ENCODE peak calls at places on chromosomes 13 and 19, in nine cellular contexts. D is cardiac muscle cell; T is stimulated activated CD4-positive, alpha-beta T cell treated with anti-CD3 and anti-CD28 coated beads, Interleukin-1b, Interleukin-23, amount 100 ng/mL, for 1 hour; U is mesendoderm; O is body of pancreas; V is occipital lobe; N is activated T-helper 9 cell treated with anti-CD3 and anti-CD28 coated beads, Interleukin-2, amount 50 U/mL, for 16 hours; I is skeletal muscle cell; L is sciatic nerve. P is an unnamed sample.

GRCh38 chr19:14383556-14383897 is 2.3 kb downstream of the ADGRE5 start:
- DNase-seq in O (no peak), T (no peak), D (no peak), I (no peak), V (no peak), N (no peak), L (no peak), U (no peak), P (peak)

GRCh38 chr13:33204130-33204927 is 81.2 kb downstream of the STARD13 start:
- DNase-seq in T (no peak), N (no peak), D (no peak), V (no peak), O (peak), L (peak), U (no peak), I (peak), P (peak)

GRCh38 chr13:25463496-25463895 is 91.7 kb downstream of the ATP8A2 start:
- DNase-seq in V (no peak), D (no peak), I (no peak), O (no peak), L (no peak), N (no peak), T (no peak), U (no peak), P (no peak)

GRCh38 chr19:33440241-33440640 is 66.7 kb downstream of the CEBPG start:
- DNase-seq in N (no peak), I (no peak), T (no peak), L (no peak), U (no peak), O (no peak), V (no peak), D (no peak), P (no peak)

GRCh38 chr13:99123101-99124045 is 77.3 kb upstream of the UBAC2 start:
- DNase-seq in V (no peak), L (no peak), I (peak), N (no peak), O (no peak), D (no peak), T (no peak), U (no peak), P (peak)

GRCh38 chr13:100517135-100517534 is 71.5 kb downstream of the GGACT start:
- DNase-seq in N (no peak), L (no peak), I (no peak), D (no peak), V (no peak), U (no peak), T (no peak), O (peak), P (no peak)

GRCh38 chr19:45528744-45529453 is 21.6 kb downstream of the VASP start:
- DNase-seq in L (no peak), I (no peak), T (no peak), D (peak), O (peak), U (peak), N (no peak), V (peak), P (peak)

GRCh38 chr13:44404261-44405139 is 30.9 kb downstream of the SERP2 start:
- DNase-seq in O (no peak), L (no peak), I (no peak), U (peak), N (no peak), T (no peak), D (no peak), V (no peak), P (no peak)

GRCh38 chr19:34962281-34962944 is 1.6 kb downstream of the ZNF792 start:
- DNase-seq in V (no peak), T (no peak), D (no peak), L (no peak), O (no peak), N (no peak), U (peak), I (no peak), P (no peak)

GRCh38 chr13:110340812-110341444 is 33.8 kb downstream of the COL4A2 start:
- DNase-seq in U (peak), N (peak), O (peak), V (no peak), L (peak), T (no peak), D (peak), I (peak), P (peak)

GRCh38 chr19:30068528-30069395 is 126.7 kb downstream of the URI1 start:
- DNase-seq in D (no peak), T (no peak), V (no peak), I (no peak), N (no peak), O (no peak), U (no peak), L (peak), P (no peak)

GRCh38 chr13:99639126-99639525 is 137.9 kb downstream of the TM9SF2 start:
- DNase-seq in T (no peak), U (no peak), D (no peak), O (no peak), V (no peak), N (no peak), I (no peak), L (no peak), P (no peak)

GRCh38 chr13:100128373-100128772 is 39.5 kb downstream of the PCCA start:
- DNase-seq in O (no peak), I (peak), T (no peak), D (no peak), N (no peak), V (no peak), L (no peak), U (no peak), P (peak)

GRCh38 chr13:111177803-111178389 is 62.8 kb downstream of the ARHGEF7 start:
- DNase-seq in O (no peak), I (no peak), V (no peak), T (no peak), L (no peak), D (no peak), N (no peak), U (no peak), P (peak)

GRCh38 chr19:29645911-29646310 is 19.4 kb upstream of the PLEKHF1 start:
- DNase-seq in U (no peak), L (no peak), O (no peak), N (no peak), I (no peak), D (no peak), T (no peak), V (no peak), P (peak)

GRCh38 chr13:93029536-93029935 is 197.1 kb upstream of the GPC6 start:
- DNase-seq in N (no peak), T (no peak), L (no peak), I (peak), V (no peak), U (no peak), D (no peak), O (no peak), P (peak)

GRCh38 chr19:5993516-5994406 is 15.8 kb upstream of the RANBP3 start:
- DNase-seq in V (no peak), U (no peak), I (no peak), T (no peak), N (no peak), O (no peak), L (no peak), D (no peak), P (no peak)

GRCh38 chr19:45780146-45780447 is 2.2 kb downstream of the DMPK start:
- DNase-seq in I (no peak), L (no peak), N (no peak), V (no peak), O (peak), D (no peak), U (no peak), T (no peak), P (no peak)

GRCh38 chr19:12720851-12721655 is 2.7 kb downstream of the TNPO2 start:
- DNase-seq in T (no peak), D (peak), U (no peak), I (no peak), L (no peak), V (no peak), O (peak), N (no peak), P (peak)

GRCh38 chr13:38636106-38636505 is 50.8 kb upstream of the FREM2 start:
- DNase-seq in N (no peak), O (no peak), U (no peak), T (no peak), L (no peak), I (no peak), D (no peak), V (no peak), P (no peak)

GRCh38 chr19:55251296-55252081 is 7.3 kb downstream of the PPP6R1 start:
- DNase-seq in L (no peak), O (no peak), U (no peak), V (no peak), T (no peak), D (no peak), N (peak), I (peak), P (peak)

GRCh38 chr19:41541990-41542584 is 33.9 kb upstream of the CEACAM21 start:
- DNase-seq in D (peak), O (peak), T (peak), U (peak), I (no peak), L (peak), V (no peak), N (peak), P (peak)

GRCh38 chr13:83881917-83882625 is at the start of gene SLITRK1:
- DNase-seq in L (peak), D (peak), I (peak), V (peak), N (no peak), O (peak), U (peak), T (no peak), P (peak)

GRCh38 chr13:52743988-52744387 is 4.4 kb upstream of the CNMD start:
- DNase-seq in U (no peak), T (no peak), D (no peak), O (no peak), N (no peak), V (no peak), I (no peak), L (no peak), P (no peak)

GRCh38 chr19:46209051-46209450 is 20.5 kb upstream of the IGFL1 start:
- DNase-seq in L (no peak), V (no peak), T (no peak), U (no peak), N (no peak), O (no peak), D (no peak), I (no peak), P (no peak)

GRCh38 chr19:9913237-9914000 is 22.9 kb downstream of the OLFM2 start:
- DNase-seq in L (no peak), N (no peak), D (peak), U (no peak), I (no peak), T (no peak), O (peak), V (no peak), P (no peak)

GRCh38 chr13:35157143-35157755 is 215.2 kb downstream of the NBEA start:
- DNase-seq in L (no peak), N (no peak), I (no peak), D (peak), T (no peak), O (peak), U (peak), V (no peak), P (peak)

GRCh38 chr13:28340272-28340793 is 154.6 kb downstream of the FLT1 start:
- DNase-seq in N (no peak), D (no peak), I (no peak), U (no peak), T (no peak), L (no peak), O (no peak), V (no peak), P (no peak)

GRCh38 chr19:12993562-12993961 is 1.7 kb upstream of the NFIX start:
- DNase-seq in L (no peak), O (no peak), V (no peak), D (no peak), N (no peak), U (no peak), T (no peak), I (no peak), P (no peak)

GRCh38 chr19:44718441-44719261 is 19.7 kb downstream of the CEACAM16 start:
- DNase-seq in L (peak), I (no peak), N (no peak), D (peak), V (no peak), T (no peak), O (peak), U (peak), P (peak)

GRCh38 chr13:52599853-52600603 is 42.2 kb upstream of the HNRNPA1L2 start:
- DNase-seq in L (no peak), D (peak), V (no peak), I (no peak), U (peak), O (peak), N (no peak), T (no peak), P (peak)

GRCh38 chr13:102678339-102679122 is 16.3 kb downstream of the METTL21C start:
- DNase-seq in D (no peak), O (no peak), U (no peak), N (no peak), I (no peak), T (no peak), L (no peak), V (no peak), P (no peak)

GRCh38 chr13:36190771-36191170 is 23.6 kb downstream of the SOHLH2 start:
- DNase-seq in T (no peak), O (no peak), V (no peak), L (no peak), I (no peak), U (peak), N (no peak), D (no peak), P (peak)

P was measured in astrocyte of the spinal cord.